ENCODE peak calls at places on chromosomes 7 and 10, in six cellular contexts. Y is sigmoid colon, L is tibial nerve, D is heart left ventricle, B is stomach, C is IMR-90. U is an unnamed sample.

GRCh38 chr7:36128448-36129047 is 24.5 kb upstream of the EEPD1 start:
- DNase-seq in Y (peak; percentile 95), L (peak; percentile 76), D (peak; percentile 77), B (peak; percentile 91), C (peak; percentile 91), U (peak; percentile 87)

GRCh38 chr10:62454696-62455451 is 80.7 kb downstream of the ZNF365 start:
- DNase-seq in Y (peak; percentile 85), L (peak; percentile 69), D (peak; percentile 53), B (no peak), C (peak; percentile 56), U (peak; percentile 54)

GRCh38 chr7:98399903-98400537 is 870 bp downstream of the BAIAP2L1 start:
- DNase-seq in Y (no peak), L (no peak), D (no peak), B (no peak), C (peak; percentile 17), U (no peak)

GRCh38 chr10:3791974-3792633 is 7.1 kb upstream of the KLF6 start:
- DNase-seq in Y (no peak), L (no peak), D (no peak), B (no peak), C (peak; percentile 20), U (no peak)

GRCh38 chr7:114663502-114663901 is 248.9 kb downstream of the FOXP2 start:
- DNase-seq in Y (no peak), L (no peak), D (no peak), B (no peak), C (peak; percentile 34), U (no peak)

GRCh38 chr10:28875535-28876208 is 198.4 kb downstream of the BAMBI start:
- DNase-seq in Y (no peak), L (no peak), D (no peak), B (no peak), C (peak; percentile 73), U (no peak)

GRCh38 chr7:105799006-105799405 is 77.4 kb downstream of the ATXN7L1 start:
- DNase-seq in Y (no peak), L (no peak), D (no peak), B (no peak), C (no peak), U (no peak)

GRCh38 chr7:116863168-116863670 is 832 bp downstream of the CAPZA2 start:
- DNase-seq in Y (no peak), L (no peak), D (peak; percentile 22), B (no peak), C (peak; percentile 21), U (peak; percentile 18)

GRCh38 chr10:69315610-69316312 is 37.5 kb downstream of the HK1 start:
- DNase-seq in Y (no peak), L (no peak), D (no peak), B (no peak), C (peak; percentile 26), U (no peak)

GRCh38 chr10:80202934-80203834 is 2.2 kb downstream of the ANXA11 start:
- DNase-seq in Y (peak; percentile 91), L (peak; percentile 48), D (peak; percentile 86), B (peak; percentile 73), C (peak; percentile 85), U (peak; percentile 85)

GRCh38 chr7:46999866-47000265 is 582.0 kb downstream of the TNS3 start:
- DNase-seq in Y (no peak), L (no peak), D (no peak), B (no peak), C (no peak), U (no peak)

GRCh38 chr7:81519886-81520285 is 250.0 kb downstream of the HGF start:
- DNase-seq in Y (no peak), L (no peak), D (no peak), B (no peak), C (no peak), U (no peak)

GRCh38 chr7:132395375-132395774 is 180.9 kb downstream of the PLXNA4 start:
- DNase-seq in Y (no peak), L (no peak), D (no peak), B (no peak), C (no peak), U (no peak)

GRCh38 chr10:129364949-129365348 is 102.1 kb upstream of the MGMT start:
- DNase-seq in Y (no peak), L (no peak), D (no peak), B (no peak), C (no peak), U (no peak)

GRCh38 chr7:90250601-90251303 is 5.8 kb downstream of the CFAP69 start:
- DNase-seq in Y (no peak), L (no peak), D (no peak), B (no peak), C (peak; percentile 40), U (no peak)

GRCh38 chr7:136247211-136247610 is 270.1 kb upstream of the MTPN start:
- DNase-seq in Y (no peak), L (no peak), D (no peak), B (no peak), C (no peak), U (no peak)

GRCh38 chr7:8175929-8176369 is 86.0 kb downstream of the ICA1 start:
- DNase-seq in Y (no peak), L (no peak), D (no peak), B (no peak), C (no peak), U (no peak)
- H3K4me1 ChIP-seq in Y (no peaks in the 10 kb centered on the region), L (peaks cover 22% of the 10 kb centered on the region), D (no peaks in the 10 kb centered on the region), B (peaks cover 8% of the 10 kb centered on the region), C (no peaks in the 10 kb centered on the region), U (peaks cover 28% of the 10 kb centered on the region)

DNA sequence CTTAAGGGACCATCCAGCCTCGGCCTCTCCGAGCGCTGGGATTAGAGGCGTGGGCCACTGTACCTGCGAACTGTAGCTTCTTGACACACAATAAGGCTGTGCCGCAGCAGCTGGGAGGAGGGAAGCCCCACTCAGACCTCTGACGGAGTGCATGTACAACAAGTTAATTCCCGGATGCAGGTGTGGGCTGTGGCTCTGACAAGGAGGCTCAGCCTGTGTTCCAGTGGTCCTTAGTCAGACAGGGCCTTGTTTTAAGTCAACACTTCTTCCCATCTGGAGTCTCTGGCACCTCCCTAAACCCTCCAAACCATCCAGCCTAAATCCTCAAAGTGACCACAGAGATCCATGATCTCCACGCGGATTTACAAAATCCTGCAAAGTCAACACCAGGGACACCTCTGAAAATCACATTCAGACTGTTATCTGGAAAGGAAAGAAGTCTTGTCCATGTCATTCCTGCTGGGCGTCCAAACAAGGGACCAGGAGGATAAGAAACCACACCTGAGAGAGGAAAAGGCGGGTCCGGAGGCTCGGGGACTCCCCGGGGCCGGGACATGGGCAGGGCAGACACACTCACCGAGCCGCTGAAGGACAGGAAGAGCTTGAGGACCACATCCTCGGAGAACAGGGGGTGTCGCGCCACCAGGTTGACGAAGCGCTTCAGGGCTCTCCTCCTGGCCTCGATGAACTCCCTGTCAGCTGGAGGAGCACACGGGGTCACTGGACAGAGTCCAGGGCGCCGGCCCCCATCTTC is 29.4 kb downstream of the NUDT1 start:
- DNase-seq in Y (no peak), L (no peak), D (no peak), B (no peak), C (no peak), U (no peak)
- TF ChIP-seq POLR2A in Y (no peak), L (no peak), D (no peak), B (no peak), C (no peak), U (no peak)

GRCh38 chr7:30476401-30477145 is 2.0 kb downstream of the NOD1 start:
- DNase-seq in Y (peak; percentile 54), L (no peak), D (no peak), B (no peak), C (no peak), U (no peak)
- H3K4me1 ChIP-seq in Y (peaks cover 57% of the 10 kb centered on the region), L (peaks cover 75% of the 10 kb centered on the region), D (peaks cover 46% of the 10 kb centered on the region), B (peaks cover 57% of the 10 kb centered on the region), C (peaks cover 15% of the 10 kb centered on the region), U (peaks cover 54% of the 10 kb centered on the region)

GRCh38 chr10:35195361-35196306 is 69.0 kb downstream of the CREM start:
- DNase-seq in Y (peak; percentile 92), L (peak; percentile 79), D (peak; percentile 86), B (peak; percentile 65), C (peak; percentile 99), U (peak; percentile 40)
- TF ChIP-seq POLR2A in Y (peak; percentile 5), L (no peak), D (no peak), B (no peak), C (peak; percentile 70), U (peak; percentile 69)

GRCh38 chr7:102942883-102943261 is 30.1 kb downstream of the LRRC17 start:
- DNase-seq in Y (no peak), L (no peak), D (no peak), B (no peak), C (no peak), U (no peak)

GRCh38 chr7:102942181-102942882 is 29.5 kb downstream of the LRRC17 start:
- DNase-seq in Y (no peak), L (no peak), D (no peak), B (no peak), C (no peak), U (no peak)

GRCh38 chr7:102934670-102935069 is 21.9 kb downstream of the LRRC17 start:
- DNase-seq in Y (no peak), L (no peak), D (no peak), B (no peak), C (no peak), U (no peak)

GRCh38 chr7:102935450-102936110 is 22.8 kb downstream of the LRRC17 start:
- DNase-seq in Y (no peak), L (no peak), D (no peak), B (no peak), C (no peak), U (no peak)

DNA sequence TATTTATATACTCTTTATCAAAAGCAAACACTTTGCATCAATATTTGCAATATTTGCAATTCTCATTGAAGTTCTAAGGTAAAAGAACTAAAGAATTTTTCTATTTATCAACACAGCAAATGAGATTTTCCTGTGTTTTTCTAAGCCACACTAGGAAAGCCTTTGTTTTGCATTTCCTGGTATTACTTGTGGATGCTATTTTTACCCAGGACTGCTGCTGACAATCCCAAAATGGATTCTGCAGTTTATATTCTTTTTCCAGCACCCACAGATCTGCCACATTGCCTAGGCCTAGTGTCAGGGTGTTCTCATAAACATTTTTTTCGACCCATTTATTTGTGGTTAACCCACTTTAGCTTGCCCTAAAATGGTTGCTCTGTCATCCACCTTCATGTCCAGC is 25.9 kb downstream of the LRRC17 start:
- DNase-seq in Y (no peak), L (no peak), D (no peak), B (no peak), C (no peak), U (no peak)
- H3K4me1 ChIP-seq in Y (peaks cover 4% of the 10 kb centered on the region), L (peaks cover 15% of the 10 kb centered on the region), D (no peaks in the 10 kb centered on the region), B (peaks cover 20% of the 10 kb centered on the region), C (peaks cover 11% of the 10 kb centered on the region), U (peaks cover 5% of the 10 kb centered on the region)

U was measured in gastrocnemius medialis.